ENCODE peak calls at places on chromosomes 4 and X, in five cellular contexts. D, A, G, W and V are unnamed samples.

GRCh38 chrX:39438603-39439602 is 637.6 kb downstream of the MID1IP1 start:
- DNase-seq in G (no peak), D (no peak), A (no peak), W (peak), V (no peak)

GRCh38 chrX:119990409-119990994 is 47.0 kb upstream of the NKAP start:
- DNase-seq in G (no peak), W (no peak), A (peak), D (no peak), V (no peak)

GRCh38 chr4:147860960-147861359 is 129.1 kb downstream of the ARHGAP10 start:
- DNase-seq in D (no peak), A (no peak), W (no peak), G (no peak), V (no peak)

GRCh38 chr4:8198206-8198905 is 734 bp upstream of the SH3TC1 start:
- DNase-seq in W (no peak), D (peak), A (no peak), G (no peak), V (no peak)

GRCh38 chr4:6634746-6635145 is 5.7 kb upstream of the MRFAP1 start:
- DNase-seq in W (no peak), D (no peak), A (no peak), G (no peak), V (no peak)

GRCh38 chr4:68148795-68149685 is 19.4 kb upstream of the TMPRSS11F start:
- DNase-seq in W (no peak), G (no peak), D (no peak), A (no peak), V (no peak)

GRCh38 chrX:64188901-64189300 is 16.6 kb downstream of the AMER1 start:
- DNase-seq in W (no peak), G (no peak), D (no peak), A (no peak), V (no peak)

GRCh38 chr4:126018274-126018673 is 703.5 kb downstream of the FAT4 start:
- DNase-seq in A (no peak), G (no peak), W (no peak), D (no peak), V (no peak)

GRCh38 chr4:7430965-7431695 is 3.6 kb downstream of the PSAPL1 start:
- DNase-seq in W (no peak), D (no peak), G (no peak), A (no peak), V (no peak)

GRCh38 chr4:101599620-101600019 is 190.9 kb upstream of the BANK1 start:
- DNase-seq in D (peak), G (no peak), A (no peak), W (no peak), V (no peak)

GRCh38 chrX:41824551-41824950 is 98.8 kb downstream of the CASK start:
- DNase-seq in A (no peak), G (no peak), D (peak), W (no peak), V (no peak)

GRCh38 chrX:96889726-96890125 is 6.0 kb downstream of the RPA4 start:
- DNase-seq in D (peak), W (no peak), G (no peak), A (no peak), V (no peak)

GRCh38 chr4:124437853-124438495 is 274.6 kb downstream of the ANKRD50 start:
- DNase-seq in W (no peak), D (peak), G (no peak), A (no peak), V (no peak)

GRCh38 chr4:183158062-183158461 is 59.0 kb downstream of the WWC2 start:
- DNase-seq in W (no peak), A (no peak), D (no peak), G (no peak), V (no peak)

GRCh38 chr4:3519468-3520264 is 12.6 kb downstream of the LRPAP1 start:
- DNase-seq in D (no peak), W (no peak), G (no peak), A (no peak), V (no peak)

GRCh38 chr4:77007358-77008230 is 58.0 kb downstream of the SEPTIN11 start:
- DNase-seq in D (peak), A (no peak), W (no peak), G (peak), V (peak)

GRCh38 chrX:14508025-14508690 is 21.2 kb upstream of the GLRA2 start:
- DNase-seq in A (no peak), G (no peak), D (peak), W (no peak), V (no peak)

GRCh38 chr4:36386691-36387090 is 105.3 kb downstream of the DTHD1 start:
- DNase-seq in A (no peak), G (no peak), W (no peak), D (no peak), V (no peak)

GRCh38 chr4:153573881-153574807 is 108.0 kb downstream of the TMEM131L start:
- DNase-seq in G (peak), D (peak), A (no peak), W (peak), V (peak)

GRCh38 chr4:174248407-174248806 is 35.1 kb downstream of the FBXO8 start:
- DNase-seq in A (no peak), D (no peak), W (no peak), G (no peak), V (no peak)

GRCh38 chr4:138804705-138805104 is 210.9 kb upstream of the NOCT start:
- DNase-seq in W (no peak), A (no peak), G (no peak), D (peak), V (no peak)

GRCh38 chr4:130574215-130574614 is 1478.3 kb downstream of the C4orf33 start:
- DNase-seq in D (no peak), A (no peak), G (no peak), W (no peak), V (no peak)

GRCh38 chr4:181685911-181686310 is 557.3 kb upstream of the TENM3 start:
- DNase-seq in D (no peak), A (no peak), G (no peak), W (no peak), V (no peak)

GRCh38 chr4:184267673-184268573 is 50.2 kb upstream of the ENPP6 start:
- DNase-seq in D (peak), A (no peak), W (peak), G (peak), V (peak)

GRCh38 chr4:161642708-161643107 is 521.1 kb downstream of the FSTL5 start:
- DNase-seq in A (no peak), G (no peak), W (no peak), D (no peak), V (no peak)

GRCh38 chr4:30720021-30720655 is at the start of gene PCDH7:
- DNase-seq in W (no peak), A (peak), D (peak), G (no peak), V (peak)

GRCh38 chrX:150291014-150291413 is 72.1 kb upstream of the MAMLD1 start:
- DNase-seq in G (no peak), W (no peak), D (no peak), A (no peak), V (no peak)

GRCh38 chrX:50643525-50644137 is 170.4 kb downstream of the SHROOM4 start:
- DNase-seq in G (no peak), D (no peak), A (no peak), W (no peak), V (no peak)

GRCh38 chr4:1379801-1380331 is 26.4 kb downstream of the NKX1-1 start:
- DNase-seq in D (no peak), G (no peak), A (no peak), W (no peak), V (no peak)

GRCh38 chr4:637536-637935 is 12.2 kb downstream of the PDE6B start:
- DNase-seq in D (no peak), A (no peak), G (no peak), W (no peak), V (no peak)